ENCODE peak calls at places on chromosomes 11 and 22, in four cellular contexts. M is GM13976; E is stimulated activated CD4-positive, alpha-beta T cell treated with anti-CD3 and anti-CD28 coated beads, TNF-alpha, amount 100 ng/mL, for 1 hour; J is HS-27A. Z is an unnamed sample.

GRCh38 chr11:17529814-17530162 is 14.4 kb downstream of the USH1C start:
- DNase-seq in M (no peak), J (no peak), E (no peak), Z (no peak)

GRCh38 chr11:67504023-67504949 is 877 bp downstream of the PITPNM1 start:
- DNase-seq in E (no peak), M (peak), J (no peak), Z (peak)

GRCh38 chr11:77195071-77195705 is 67.1 kb downstream of the MYO7A start:
- DNase-seq in M (no peak), E (no peak), J (no peak), Z (no peak)

GRCh38 chr11:116709970-116710369 is 62.8 kb downstream of the BUD13 start:
- DNase-seq in J (no peak), E (no peak), M (no peak), Z (no peak)

GRCh38 chr11:63868399-63869064 is 29.6 kb downstream of the MARK2 start:
- DNase-seq in M (no peak), E (no peak), J (no peak), Z (no peak)

GRCh38 chr11:1890856-1891830 is 552 bp downstream of the PRR33 start:
- DNase-seq in E (no peak), M (peak), J (no peak), Z (no peak)

GRCh38 chr11:67700548-67701262 is 26.3 kb upstream of the ALDH3B2 start:
- DNase-seq in J (no peak), M (no peak), E (no peak), Z (no peak)

GRCh38 chr22:30290318-30290678 is 993 bp upstream of the CASTOR1 start:
- DNase-seq in E (no peak), M (peak), J (no peak), Z (peak)

GRCh38 chr22:45804986-45805325 is 133.3 kb downstream of the ATXN10 start:
- DNase-seq in J (peak), M (no peak), E (no peak), Z (no peak)

GRCh38 chr11:109696191-109696897 is 274.4 kb downstream of the C11orf87 start:
- DNase-seq in M (no peak), E (no peak), J (no peak), Z (no peak)

GRCh38 chr11:76166314-76166713 is 40.0 kb downstream of the WNT11 start:
- DNase-seq in E (no peak), J (no peak), M (no peak), Z (peak)

GRCh38 chr22:32206774-32207758 is 2.2 kb upstream of the RFPL2 start:
- DNase-seq in E (no peak), M (peak), J (no peak), Z (peak)

GRCh38 chr11:24198458-24198857 is 298.4 kb upstream of the LUZP2 start:
- DNase-seq in J (peak), M (no peak), E (no peak), Z (no peak)

GRCh38 chr11:2582958-2583604 is 116.7 kb downstream of the KCNQ1OT1 start:
- DNase-seq in E (no peak), J (no peak), M (no peak), Z (no peak)

GRCh38 chr22:35541254-35541748 is 670 bp downstream of the RASD2 start:
- DNase-seq in J (no peak), E (no peak), M (no peak), Z (no peak)

GRCh38 chr11:43937434-43938411 is 4.7 kb upstream of the C11orf96 start:
- DNase-seq in M (no peak), E (no peak), J (no peak), Z (no peak)

GRCh38 chr22:24428751-24429410 is 1.5 kb downstream of the ADORA2A start:
- DNase-seq in J (no peak), M (no peak), E (no peak), Z (no peak)

GRCh38 chr11:7492253-7492652 is 6.9 kb downstream of the OLFML1 start:
- DNase-seq in E (no peak), M (no peak), J (no peak), Z (no peak)

GRCh38 chr11:45176996-45177395 is 30.6 kb downstream of the PRDM11 start:
- DNase-seq in E (no peak), M (no peak), J (no peak), Z (no peak)

GRCh38 chr11:132623496-132623895 is 908.8 kb downstream of the OPCML start:
- DNase-seq in J (no peak), E (no peak), M (no peak), Z (no peak)

GRCh38 chr11:119094816-119095065 is 6.9 kb downstream of the DPAGT1 start:
- DNase-seq in E (no peak), J (no peak), M (peak), Z (peak)